ENCODE peak calls at places on chromosomes 16 and 17, in five cellular contexts. R is HepG2, W is H1, K is GM12878, L is K562. S is an unnamed sample.
A peak's percentile ranks its signal among the peaks of the same experiment; 100 is the strongest.

GRCh38 chr17:45147581-45148182 is 593 bp upstream of the HEXIM1 start:
- DNase-seq in R (peak; percentile 93), W (no peak), K (peak; percentile 85), L (no peak), S (peak; percentile 95)

GRCh38 chr16:77304134-77304533 is 104.9 kb downstream of the SYCE1L start:
- DNase-seq in R (no peak), W (no peak), K (no peak), L (no peak), S (no peak)

GRCh38 chr16:74770826-74771526 is 3.6 kb downstream of the FA2H start:
- DNase-seq in R (no peak), W (no peak), K (no peak), L (no peak), S (no peak)

GRCh38 chr16:49498241-49499017 is 124.8 kb downstream of the C16orf78 start:
- DNase-seq in R (no peak), W (no peak), K (no peak), L (no peak), S (no peak)

GRCh38 chr16:75112281-75113045 is 4.1 kb downstream of the LDHD start:
- DNase-seq in R (no peak), W (no peak), K (no peak), L (no peak), S (no peak)

GRCh38 chr17:57337390-57337789 is 81.1 kb downstream of the MSI2 start:
- DNase-seq in R (no peak), W (no peak), K (no peak), L (no peak), S (no peak)

GRCh38 chr17:10197721-10198508 is 491 bp downstream of the GAS7 start:
- DNase-seq in R (no peak), W (no peak), K (no peak), L (no peak), S (no peak)

GRCh38 chr16:3444032-3444388 is 530 bp downstream of the NAA60 start:
- DNase-seq in R (peak; percentile 72), W (no peak), K (no peak), L (no peak), S (peak; percentile 39)

GRCh38 chr17:82051776-82052637 is at the start of the genes GPS1 and RFNG:
- DNase-seq in R (peak; percentile 60), W (no peak), K (no peak), L (peak; percentile 87), S (no peak)

GRCh38 chr17:17043668-17044226 is 1.5 kb downstream of the MPRIP start:
- DNase-seq in R (no peak), W (no peak), K (no peak), L (no peak), S (no peak)

GRCh38 chr16:72371307-72372081 is 199.5 kb upstream of the PMFBP1 start:
- DNase-seq in R (no peak), W (peak; percentile 57), K (no peak), L (no peak), S (peak; percentile 15)

GRCh38 chr16:19348578-19349315 is 63.2 kb downstream of the CLEC19A start:
- DNase-seq in R (no peak), W (peak; percentile 41), K (no peak), L (no peak), S (no peak)

GRCh38 chr17:37261286-37261685 is 114.5 kb upstream of the C17orf78 start:
- DNase-seq in R (no peak), W (no peak), K (no peak), L (no peak), S (no peak)

GRCh38 chr16:57297856-57298255 is 13.4 kb upstream of the PLLP start:
- DNase-seq in R (no peak), W (no peak), K (no peak), L (no peak), S (no peak)

GRCh38 chr16:82801361-82801760 is 174.6 kb downstream of the CDH13 start:
- DNase-seq in R (no peak), W (no peak), K (no peak), L (no peak), S (no peak)

GRCh38 chr16:66159987-66160386 is 206.5 kb upstream of the CDH5 start:
- DNase-seq in R (no peak), W (no peak), K (no peak), L (no peak), S (no peak)

GRCh38 chr17:33974276-33974675 is 280.8 kb upstream of the CCL2 start:
- DNase-seq in R (no peak), W (no peak), K (no peak), L (no peak), S (no peak)

GRCh38 chr17:48852251-48852650 is 21.4 kb downstream of the CALCOCO2 start:
- DNase-seq in R (no peak), W (no peak), K (no peak), L (no peak), S (no peak)

GRCh38 chr17:48854774-48855476 is 24.1 kb downstream of the CALCOCO2 start:
- DNase-seq in R (no peak), W (no peak), K (no peak), L (peak; percentile 21), S (no peak)

GRCh38 chr17:48856122-48856821 is 25.4 kb downstream of the CALCOCO2 start:
- DNase-seq in R (no peak), W (no peak), K (no peak), L (no peak), S (no peak)

DNA sequence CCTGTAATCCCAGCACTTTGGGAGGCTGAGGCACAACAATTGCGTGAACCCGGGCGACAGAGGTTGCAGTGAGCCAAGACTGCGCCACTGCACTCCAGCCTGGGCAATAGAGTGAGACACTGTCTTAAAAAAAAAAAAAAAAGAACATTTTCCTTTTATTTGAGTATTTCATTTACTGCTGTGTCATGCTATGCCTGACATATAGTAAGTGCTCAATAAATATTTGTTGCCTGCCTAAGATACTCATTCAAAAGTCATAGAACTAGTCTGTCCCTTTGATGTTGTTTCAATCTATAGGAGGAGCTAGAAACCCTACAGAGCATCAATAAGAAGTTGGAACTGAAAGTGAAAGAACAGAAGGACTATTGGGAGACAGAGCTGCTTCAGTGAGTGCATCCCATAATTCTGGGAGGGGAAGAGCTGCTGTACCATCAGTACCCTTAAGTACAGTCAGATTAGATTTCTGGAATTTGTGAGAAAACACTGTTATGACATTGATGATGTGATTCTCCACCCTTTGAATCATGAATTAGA is 20.0 kb downstream of the CALCOCO2 start:
- DNase-seq in R (no peak), W (no peak), K (no peak), L (no peak), S (no peak)
- TF ChIP-seq JUND in R (no peak), W (no peak), K (no peak), L (no peak), S (no peak)

GRCh38 chr17:61410100-61410551 is 10.5 kb downstream of the TBX2 start:
- DNase-seq in R (no peak), W (no peak), K (no peak), L (no peak), S (no peak)

GRCh38 chr17:61410555-61411089 is 11.0 kb downstream of the TBX2 start:
- DNase-seq in R (no peak), W (no peak), K (no peak), L (no peak), S (no peak)

GRCh38 chr17:61408151-61409041 is 8.8 kb downstream of the TBX2 start:
- DNase-seq in R (no peak), W (no peak), K (no peak), L (no peak), S (no peak)

GRCh38 chr17:61411114-61411943 is 11.7 kb downstream of the TBX2 start:
- DNase-seq in R (no peak), W (no peak), K (no peak), L (no peak), S (no peak)

DNA sequence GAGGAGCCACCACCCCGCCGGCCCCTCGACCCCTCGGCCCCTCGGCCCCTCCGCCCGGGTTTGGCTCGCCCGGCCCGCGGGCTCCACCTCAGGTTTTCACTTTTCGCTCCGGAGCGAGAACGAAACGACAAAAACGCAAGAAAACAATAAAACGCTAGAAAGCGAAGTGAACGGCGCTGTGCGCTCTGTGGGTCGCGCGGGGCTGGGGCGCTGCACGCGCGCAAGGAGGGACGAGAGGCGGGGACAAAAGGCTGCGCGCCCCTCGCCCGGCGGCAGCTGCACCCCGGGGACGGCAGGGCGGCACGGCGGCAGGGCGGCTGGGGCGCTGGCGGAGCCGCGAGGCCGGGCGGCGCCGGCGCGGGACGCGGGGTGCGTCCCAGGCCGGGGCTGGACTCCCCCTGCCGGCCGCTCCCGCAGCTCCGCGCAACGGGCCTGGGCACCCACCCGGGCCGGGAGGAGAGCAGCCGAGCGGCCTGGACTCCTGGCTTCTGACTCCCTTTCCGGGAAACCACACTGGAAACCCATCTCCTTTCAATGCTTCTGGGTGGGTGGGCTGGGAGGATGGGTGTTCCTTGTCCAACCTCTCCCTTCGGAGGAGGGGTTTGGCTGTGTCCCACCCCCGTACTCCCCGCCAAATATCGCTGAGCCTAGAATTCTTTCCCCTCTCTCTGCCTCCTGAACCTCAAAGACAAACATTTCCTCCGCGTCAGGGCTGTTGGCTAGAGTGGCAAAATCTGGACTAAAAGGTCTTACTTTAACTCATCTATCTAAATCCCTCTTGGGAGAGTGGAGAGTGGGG is 9.9 kb downstream of the TBX2 start:
- DNase-seq in R (no peak), W (no peak), K (no peak), L (peak; percentile 83), S (peak; percentile 36)
- TF ChIP-seq ATF3 in R (no peak), W (no peak), K (no peak), L (no peak), S (no peak)

GRCh38 chr17:61668486-61668885 is 77.5 kb upstream of the NACA2 start:
- DNase-seq in R (no peak), W (no peak), K (no peak), L (no peak), S (no peak)

GRCh38 chr17:61669522-61669921 is 78.5 kb upstream of the NACA2 start:
- DNase-seq in R (no peak), W (no peak), K (no peak), L (no peak), S (no peak)

GRCh38 chr17:61670691-61671090 is 79.7 kb upstream of the NACA2 start:
- DNase-seq in R (no peak), W (no peak), K (no peak), L (no peak), S (no peak)

DNA sequence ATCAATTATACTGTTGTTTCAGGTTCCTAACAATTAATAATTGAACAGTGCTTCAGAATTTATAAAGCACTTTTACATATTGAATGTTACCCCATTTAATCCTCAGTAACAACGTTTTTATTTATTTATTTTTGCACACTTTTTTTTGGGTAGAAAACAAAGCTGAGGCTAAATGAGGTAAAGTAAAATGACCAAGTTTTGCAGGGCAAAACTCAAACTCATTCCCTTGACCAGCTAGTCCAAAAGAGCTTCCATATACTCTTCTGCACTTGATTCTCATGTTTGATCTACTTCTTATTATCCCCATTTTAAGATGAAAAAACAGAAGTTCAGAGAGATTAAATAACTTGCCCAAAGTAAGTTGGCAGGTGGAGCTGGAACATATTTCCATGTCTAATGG is 81.1 kb upstream of the NACA2 start:
- DNase-seq in R (no peak), W (no peak), K (no peak), L (no peak), S (no peak)
- TF ChIP-seq CTCF in R (no peak), W (no peak), K (no peak), L (no peak), S (no peak)

DNA sequence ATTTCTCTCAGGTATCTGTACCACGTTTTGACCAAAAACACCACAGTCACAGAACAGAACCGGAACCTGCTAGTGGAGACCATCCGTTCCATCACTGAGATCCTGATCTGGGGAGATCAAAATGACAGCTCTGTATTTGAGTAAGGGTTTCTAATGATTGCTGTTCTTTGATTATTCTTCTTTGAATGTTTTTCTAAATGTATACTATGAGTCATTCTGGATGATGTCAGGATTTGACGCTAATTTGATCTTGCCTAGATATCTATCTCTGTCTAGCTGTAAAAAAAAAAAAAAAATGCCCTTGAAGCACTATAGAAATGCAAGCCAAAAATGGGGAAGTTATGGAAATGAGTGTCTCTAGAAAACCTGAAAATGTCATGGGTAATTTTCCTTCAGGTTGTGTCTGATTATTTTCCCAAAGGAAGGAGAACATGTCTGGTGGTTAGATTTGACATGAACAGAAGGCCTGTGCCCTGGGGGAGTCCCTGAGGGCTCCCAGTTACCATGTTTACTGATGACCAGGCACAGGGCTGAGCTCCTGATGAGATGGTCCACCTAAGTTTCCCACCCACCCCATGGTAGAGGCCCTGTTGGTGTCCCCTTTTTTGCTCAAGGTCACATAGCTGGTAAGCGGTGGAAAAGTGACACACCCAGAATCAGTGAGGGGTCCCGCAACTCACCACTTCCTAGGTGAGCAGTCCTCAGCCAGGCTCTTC is 13.6 kb downstream of the CLEC16A start:
- DNase-seq in R (no peak), W (no peak), K (no peak), L (no peak), S (no peak)
- TF ChIP-seq JUND in R (no peak), W (no peak), K (no peak), L (peak; percentile 86), S (no peak)

S was measured in HCT116.